ENCODE peak calls at places on chromosomes 7 and 10, in five cellular contexts. E is AG04450; O is esophagus squamous epithelium; U is CD8-positive, alpha-beta T cell; P is right cardiac atrium. Y is an unnamed sample.

GRCh38 chr7:41869091-41869490 is 166.2 kb upstream of the INHBA start:
- DNase-seq in P (no peak), O (no peak), E (no peak), U (no peak), Y (no peak)

GRCh38 chr7:33923440-33924229 is 18.3 kb downstream of the BMPER start:
- DNase-seq in U (no peak), P (no peak), E (no peak), O (no peak), Y (no peak)

GRCh38 chr7:1232103-1232466 is 587 bp upstream of the UNCX start:
- DNase-seq in P (no peak), E (no peak), U (no peak), O (no peak), Y (no peak)

GRCh38 chr10:80177781-80178636 is 27.3 kb downstream of the ANXA11 start:
- DNase-seq in P (peak; percentile 16), E (no peak), O (no peak), U (no peak), Y (no peak)

GRCh38 chr10:8499312-8499711 is 444.8 kb downstream of the GATA3 start:
- DNase-seq in P (no peak), U (no peak), E (no peak), O (no peak), Y (no peak)

GRCh38 chr7:33922820-33923219 is 17.5 kb downstream of the BMPER start:
- DNase-seq in U (no peak), O (no peak), P (no peak), E (no peak), Y (no peak)

GRCh38 chr7:152647-153046 is 39.7 kb upstream of the FAM20C start:
- DNase-seq in O (no peak), U (no peak), E (no peak), P (no peak), Y (no peak)

GRCh38 chr7:26724795-26725194 is 139.6 kb downstream of the SKAP2 start:
- DNase-seq in E (no peak), P (no peak), U (no peak), O (no peak), Y (no peak)

GRCh38 chr10:88968316-88968882 is 15.8 kb upstream of the ACTA2 start:
- DNase-seq in U (no peak), P (no peak), E (no peak), O (no peak), Y (no peak)

GRCh38 chr10:128174581-128175559 is 48.6 kb upstream of the MKI67 start:
- DNase-seq in U (no peak), E (no peak), P (no peak), O (no peak), Y (no peak)

GRCh38 chr10:58813573-58813972 is 300.9 kb downstream of the BICC1 start:
- DNase-seq in P (no peak), E (no peak), O (no peak), U (no peak), Y (no peak)

GRCh38 chr7:38274493-38274892 is 1.1 kb upstream of the TARP start:
- DNase-seq in O (no peak), P (no peak), E (no peak), U (no peak), Y (no peak)

GRCh38 chr7:129986600-129986999 is 33.8 kb upstream of the UBE2H start:
- DNase-seq in P (no peak), U (no peak), O (no peak), E (no peak), Y (no peak)

GRCh38 chr10:89591111-89591795 is 53.8 kb downstream of the PANK1 start:
- DNase-seq in P (no peak), U (no peak), E (no peak), O (no peak), Y (no peak)

GRCh38 chr7:128422856-128423255 is 13.1 kb upstream of the IMPDH1 start:
- DNase-seq in P (peak; percentile 83), U (no peak), E (no peak), O (no peak), Y (no peak)

GRCh38 chr10:34743804-34744203 is 71.3 kb downstream of the PARD3 start:
- DNase-seq in O (no peak), U (no peak), P (peak; percentile 63), E (no peak), Y (no peak)

GRCh38 chr7:79495544-79496272 is 42.2 kb upstream of the MAGI2 start:
- DNase-seq in U (no peak), P (no peak), O (no peak), E (peak; percentile 59), Y (no peak)

GRCh38 chr7:19024261-19024660 is 93.2 kb downstream of the TWIST1 start:
- DNase-seq in E (peak; percentile 46), O (no peak), P (no peak), U (no peak), Y (no peak)

GRCh38 chr10:102948786-102949185 is 30.7 kb downstream of the CNNM2 start:
- DNase-seq in P (no peak), U (no peak), E (no peak), O (no peak), Y (no peak)

GRCh38 chr7:80851896-80852476 is 66.9 kb downstream of the SEMA3C start:
- DNase-seq in U (no peak), E (peak; percentile 44), O (no peak), P (no peak), Y (no peak)

GRCh38 chr10:124106241-124106905 is 13.0 kb upstream of the CHST15 start:
- DNase-seq in O (no peak), E (peak; percentile 48), P (peak; percentile 72), U (no peak), Y (no peak)

GRCh38 chr7:351256-351655 is 61.3 kb downstream of the FOXL3 start:
- DNase-seq in E (no peak), P (peak; percentile 41), O (no peak), U (peak; percentile 73), Y (no peak)

GRCh38 chr10:33142290-33142689 is 184.3 kb upstream of the ITGB1 start:
- DNase-seq in P (peak; percentile 79), U (no peak), E (no peak), O (no peak), Y (no peak)

GRCh38 chr10:1406976-1407945 is 330.1 kb downstream of the ADARB2 start:
- DNase-seq in U (no peak), P (no peak), O (no peak), E (no peak), Y (no peak)

GRCh38 chr10:105195831-105196230 is 554.7 kb downstream of the SORCS3 start:
- DNase-seq in E (no peak), O (no peak), U (no peak), P (no peak), Y (no peak)

GRCh38 chr10:69346776-69347175 is 68.5 kb downstream of the HK1 start:
- DNase-seq in O (no peak), E (no peak), U (no peak), P (no peak), Y (no peak)

GRCh38 chr7:135620980-135621850 is 41.1 kb upstream of the STMP1 start:
- DNase-seq in P (no peak), O (no peak), U (no peak), E (peak; percentile 75), Y (no peak)

GRCh38 chr10:16986406-16987128 is 143.0 kb downstream of the CUBN start:
- DNase-seq in U (no peak), E (peak; percentile 67), P (peak; percentile 52), O (no peak), Y (no peak)

GRCh38 chr7:111998326-111998725 is 207.9 kb downstream of the DOCK4 start:
- DNase-seq in U (no peak), O (no peak), E (no peak), P (no peak), Y (no peak)

GRCh38 chr10:131746785-131747184 is 154.0 kb upstream of the PPP2R2D start:
- DNase-seq in U (no peak), O (no peak), P (no peak), E (no peak), Y (no peak)

GRCh38 chr7:146321301-146321700 is 204.7 kb downstream of the CNTNAP2 start:
- DNase-seq in O (no peak), E (no peak), U (no peak), P (no peak), Y (no peak)

DNA sequence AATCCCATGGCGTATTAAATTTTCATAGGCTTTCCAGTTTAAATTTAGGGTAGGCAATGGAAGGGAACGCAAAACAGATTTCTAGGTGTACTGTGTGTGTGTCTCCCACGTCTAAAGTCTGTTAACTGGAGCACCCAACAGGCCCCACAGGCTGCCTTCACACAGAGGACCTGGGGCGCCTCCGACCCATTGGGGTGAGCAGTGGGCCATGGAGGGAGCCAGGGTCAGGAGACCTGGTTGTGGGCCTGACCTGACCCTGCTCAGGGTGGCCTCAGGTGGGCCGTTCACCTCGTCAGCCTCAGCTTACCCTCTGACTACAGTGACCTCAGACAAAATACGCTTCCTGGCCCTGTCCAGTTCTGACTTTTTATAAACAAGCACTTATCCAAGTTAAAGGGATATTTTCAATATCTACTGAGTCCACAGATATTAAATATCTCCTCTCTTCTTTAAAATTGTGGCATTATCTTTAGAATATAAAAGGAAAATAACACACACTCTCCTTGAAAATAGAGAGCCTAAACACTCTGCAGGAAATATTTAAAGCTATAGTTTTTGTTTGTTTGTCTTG is 159.6 kb downstream of the EGFR start:
- DNase-seq in U (no peak), E (no peak), P (no peak), O (no peak), Y (no peak)
- H3K27ac ChIP-seq in U (no peak overlapping the region), E (no peak overlapping the region), P (no peak overlapping the region), O (no peak overlapping the region), Y (no peak overlapping the region)

DNA sequence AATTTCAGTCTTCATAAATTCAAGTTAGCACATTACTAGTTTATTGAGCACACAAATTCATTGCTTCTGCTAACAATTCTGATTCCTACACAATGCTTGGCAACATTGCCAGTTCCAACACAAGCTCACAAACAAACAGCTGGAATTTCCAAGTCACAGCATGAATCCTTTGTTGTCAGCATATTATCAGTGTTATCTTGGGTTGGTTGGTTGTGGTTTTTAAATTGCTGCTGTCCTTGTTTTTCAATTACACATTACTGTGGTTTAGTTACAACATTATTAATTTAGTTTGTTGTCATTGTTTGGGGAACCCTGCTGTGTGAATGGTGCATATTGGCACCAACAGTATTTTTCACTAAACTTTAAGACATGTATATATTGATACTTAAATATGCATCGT is 86.0 kb upstream of the ARID5B start:
- DNase-seq in E (no peak), U (no peak), O (no peak), P (no peak), Y (no peak)
- H3K9me3 ChIP-seq in E (no peaks in the 10 kb centered on the region), U (no peaks in the 10 kb centered on the region), O (no peaks in the 10 kb centered on the region), P (no peaks in the 10 kb centered on the region), Y (no peaks in the 10 kb centered on the region)

DNA sequence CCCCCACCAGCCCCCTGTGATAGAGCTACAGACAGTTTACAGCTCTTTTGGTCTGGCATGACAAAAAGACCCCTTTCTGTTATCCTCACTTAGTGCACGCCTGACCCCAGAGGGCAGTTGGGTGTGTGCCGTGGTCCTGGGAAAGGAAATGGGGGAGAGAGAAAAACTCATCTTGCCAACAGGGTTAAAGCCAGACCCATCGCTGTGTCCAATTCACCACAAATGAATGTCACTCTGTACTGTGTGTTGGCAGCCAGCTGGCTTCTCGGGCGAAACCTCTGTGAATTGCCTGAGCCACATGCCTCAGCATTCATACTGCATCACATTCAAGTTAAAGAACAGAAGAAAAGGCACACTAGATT is 28.6 kb upstream of the HECTD2 start:
- DNase-seq in O (no peak), E (no peak), U (no peak), P (peak; percentile 44), Y (no peak)
- H3K27ac ChIP-seq in O (no peak overlapping the region), E (no peak overlapping the region), U (no peak overlapping the region), P (peak overlapping the region; percentile 47), Y (no peak overlapping the region)

DNA sequence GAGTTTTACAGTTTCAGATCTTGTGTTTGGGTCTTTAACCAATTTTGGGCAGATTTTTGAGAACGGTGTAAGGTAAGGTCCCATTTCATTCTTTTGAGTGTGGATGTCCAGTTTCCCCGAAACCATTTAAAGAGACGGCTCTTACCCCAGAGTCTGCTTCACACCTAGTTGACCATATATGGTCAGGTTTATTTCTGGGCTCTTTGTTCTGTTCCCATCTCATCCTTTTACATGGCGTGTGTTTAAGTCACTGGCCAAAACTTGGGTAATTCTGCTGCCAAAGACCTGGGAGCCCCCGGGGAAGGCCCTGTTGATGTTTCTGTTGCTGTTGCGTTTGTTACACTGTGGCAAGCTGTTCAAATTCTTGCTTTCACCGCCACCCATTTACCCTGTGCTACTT is 120.1 kb downstream of the PTPRN2 start:
- DNase-seq in U (no peak), E (no peak), O (no peak), P (no peak), Y (no peak)
- H3K9me3 ChIP-seq in U (no peaks in the 10 kb centered on the region), E (peaks cover 42% of the 10 kb centered on the region), O (no peaks in the 10 kb centered on the region), P (no peaks in the 10 kb centered on the region), Y (no peaks in the 10 kb centered on the region)